ENCODE peak calls at places on chromosomes 5 and 9, in five cellular contexts. W, J, C, F and Z are unnamed samples.

GRCh38 chr9:99824378-99825157 is 2.9 kb downstream of the NR4A3 start:
- DNase-seq in F (peak; percentile 47), W (peak; percentile 72), J (no peak), C (no peak), Z (no peak)

GRCh38 chr5:178314961-178315820 is 82.6 kb upstream of the PHYKPL start:
- DNase-seq in J (no peak), C (no peak), W (peak; percentile 30), F (no peak), Z (no peak)

GRCh38 chr5:16880547-16880946 is 55.5 kb downstream of the MYO10 start:
- DNase-seq in C (no peak), W (no peak), J (no peak), F (no peak), Z (no peak)

GRCh38 chr5:18276939-18277338 is 642.7 kb downstream of the TAF11L14 start:
- DNase-seq in C (no peak), W (no peak), F (no peak), J (no peak), Z (no peak)

GRCh38 chr9:89954229-89954628 is 349.4 kb downstream of the GADD45G start:
- DNase-seq in C (no peak), W (no peak), F (no peak), J (no peak), Z (no peak)

GRCh38 chr5:176620333-176620981 is 9.9 kb downstream of the SNCB start:
- DNase-seq in F (no peak), W (no peak), J (no peak), C (peak; percentile 48), Z (no peak)

GRCh38 chr5:72709341-72709740 is 107.1 kb upstream of the TNPO1 start:
- DNase-seq in W (no peak), F (no peak), C (no peak), J (no peak), Z (no peak)

GRCh38 chr9:126057461-126057860 is 269.2 kb upstream of the MVB12B start:
- DNase-seq in C (no peak), W (no peak), J (no peak), F (no peak), Z (no peak)

GRCh38 chr5:10719965-10720364 is 41.1 kb downstream of the DAP start:
- DNase-seq in F (no peak), C (no peak), W (no peak), J (no peak), Z (no peak)

GRCh38 chr5:77957-78804 is 13.8 kb upstream of the PLEKHG4B start:
- DNase-seq in C (no peak), F (no peak), J (no peak), W (no peak), Z (no peak)

GRCh38 chr5:39662945-39663344 is 238.2 kb upstream of the DAB2 start:
- DNase-seq in J (no peak), C (no peak), F (no peak), W (no peak), Z (no peak)

GRCh38 chr5:142720561-142721275 is 34.8 kb upstream of the FGF1 start:
- DNase-seq in F (no peak), W (peak; percentile 79), C (no peak), J (peak; percentile 85), Z (no peak)

GRCh38 chr9:125126019-125126746 is 17.1 kb downstream of the SCAI start:
- DNase-seq in C (peak; percentile 93), J (no peak), F (peak; percentile 56), W (no peak), Z (no peak)

GRCh38 chr9:133140174-133140505 is 19.1 kb upstream of the RALGDS start:
- DNase-seq in F (no peak), J (no peak), W (no peak), C (no peak), Z (no peak)

GRCh38 chr9:4297151-4297794 is 2.6 kb downstream of the GLIS3 start:
- DNase-seq in F (no peak), J (peak; percentile 29), C (peak; percentile 89), W (peak; percentile 79), Z (no peak)

GRCh38 chr5:79456890-79457583 is 56.9 kb downstream of the HOMER1 start:
- DNase-seq in F (no peak), J (no peak), C (no peak), W (no peak), Z (no peak)

GRCh38 chr5:124315746-124316415 is 430.6 kb downstream of the ZNF608 start:
- DNase-seq in J (no peak), F (no peak), C (no peak), W (no peak), Z (no peak)